ENCODE peak calls at places on chromosomes 5 and 9, in four cellular contexts. E is heart left ventricle, C is body of pancreas, Z is left lung. X is an unnamed sample.

GRCh38 chr5:62731011-62731410 is 152.4 kb downstream of the LRRC70 start:
- DNase-seq in Z (no peak), C (no peak), E (no peak), X (no peak)

GRCh38 chr9:120386390-120387131 is 193.4 kb downstream of the CDK5RAP2 start:
- DNase-seq in Z (no peak), C (peak), E (no peak), X (peak)

GRCh38 chr9:32986971-32987370 is 14.5 kb downstream of the APTX start:
- DNase-seq in E (no peak), C (no peak), Z (no peak), X (peak)

GRCh38 chr5:156589104-156589858 is 260.8 kb upstream of the PPP1R2B start:
- DNase-seq in Z (no peak), C (no peak), E (no peak), X (no peak)

GRCh38 chr5:72067682-72068470 is 39.4 kb upstream of the MAP1B start:
- DNase-seq in C (no peak), E (no peak), Z (no peak), X (peak)

GRCh38 chr5:133662578-133662977 is 50.2 kb upstream of the FSTL4 start:
- DNase-seq in E (no peak), C (peak), Z (no peak), X (no peak)

GRCh38 chr9:98172604-98173003 is 19.8 kb downstream of the CORO2A start:
- DNase-seq in E (no peak), Z (no peak), C (no peak), X (no peak)

GRCh38 chr9:130498298-130498917 is 53.6 kb downstream of the ASS1 start:
- DNase-seq in Z (no peak), E (no peak), C (no peak), X (peak)

GRCh38 chr5:15463231-15463630 is 36.7 kb upstream of the FBXL7 start:
- DNase-seq in Z (no peak), E (no peak), C (no peak), X (peak)

GRCh38 chr5:154384480-154385235 is 61.1 kb upstream of the SAP30L start:
- DNase-seq in Z (no peak), C (no peak), E (no peak), X (no peak)

GRCh38 chr9:104301770-104302169 is 202.3 kb upstream of the OR13F1 start:
- DNase-seq in C (no peak), E (no peak), Z (no peak), X (no peak)

GRCh38 chr5:54722846-54723433 is 205.4 kb downstream of the SNX18 start:
- DNase-seq in C (no peak), E (no peak), Z (no peak), X (peak)

GRCh38 chr9:103627731-103628130 is 466.4 kb upstream of the SMC2 start:
- DNase-seq in C (no peak), Z (no peak), E (no peak), X (no peak)

GRCh38 chr5:55994502-55994997 is at the start of gene IL6ST:
- DNase-seq in E (no peak), Z (peak), C (peak), X (peak)

GRCh38 chr5:103262422-103262871 is 3.9 kb downstream of the MACIR start:
- DNase-seq in C (no peak), Z (no peak), E (no peak), X (peak)

GRCh38 chr5:144453753-144454152 is 283.1 kb downstream of the KCTD16 start:
- DNase-seq in E (no peak), Z (no peak), C (no peak), X (no peak)

GRCh38 chr9:137294091-137294683 is 7.9 kb downstream of the NRARP start:
- DNase-seq in C (peak), E (peak), Z (no peak), X (peak)

GRCh38 chr5:159713773-159714172 is 202.5 kb upstream of the ADRA1B start:
- DNase-seq in E (no peak), C (no peak), Z (no peak), X (no peak)

GRCh38 chr5:147690595-147690994 is 91.9 kb downstream of the JAKMIP2 start:
- DNase-seq in C (peak), Z (no peak), E (no peak), X (peak)

GRCh38 chr9:98575379-98576346 is 133.1 kb downstream of the GABBR2 start:
- DNase-seq in C (no peak), E (no peak), Z (no peak), X (peak)

GRCh38 chr5:112917453-112918005 is 4.5 kb downstream of the REEP5 start:
- DNase-seq in C (no peak), E (no peak), Z (no peak), X (no peak)

GRCh38 chr5:76084496-76085285 is 1.5 kb downstream of the SV2C start:
- DNase-seq in Z (no peak), E (no peak), C (no peak), X (no peak)

GRCh38 chr5:146825033-146825432 is 53.5 kb downstream of the PPP2R2B start:
- DNase-seq in E (peak), Z (peak), C (no peak), X (peak)

GRCh38 chr9:38039090-38039906 is 29.7 kb downstream of the SHB start:
- DNase-seq in Z (no peak), E (no peak), C (no peak), X (peak)

GRCh38 chr5:52990531-52990925 is 1.4 kb downstream of the ITGA2 start:
- DNase-seq in C (no peak), Z (no peak), E (no peak), X (no peak)

GRCh38 chr5:93915142-93915553 is 173.7 kb upstream of the POU5F2 start:
- DNase-seq in C (no peak), Z (no peak), E (no peak), X (peak)

GRCh38 chr9:81264516-81264915 is 424.8 kb downstream of the TLE1 start:
- DNase-seq in Z (no peak), E (no peak), C (peak), X (peak)

GRCh38 chr5:3024976-3025375 is 273.5 kb upstream of the IRX2 start:
- DNase-seq in C (no peak), Z (no peak), E (no peak), X (no peak)

GRCh38 chr5:40399349-40399748 is 280.4 kb upstream of the PTGER4 start:
- DNase-seq in Z (no peak), E (no peak), C (no peak), X (peak)

DNA sequence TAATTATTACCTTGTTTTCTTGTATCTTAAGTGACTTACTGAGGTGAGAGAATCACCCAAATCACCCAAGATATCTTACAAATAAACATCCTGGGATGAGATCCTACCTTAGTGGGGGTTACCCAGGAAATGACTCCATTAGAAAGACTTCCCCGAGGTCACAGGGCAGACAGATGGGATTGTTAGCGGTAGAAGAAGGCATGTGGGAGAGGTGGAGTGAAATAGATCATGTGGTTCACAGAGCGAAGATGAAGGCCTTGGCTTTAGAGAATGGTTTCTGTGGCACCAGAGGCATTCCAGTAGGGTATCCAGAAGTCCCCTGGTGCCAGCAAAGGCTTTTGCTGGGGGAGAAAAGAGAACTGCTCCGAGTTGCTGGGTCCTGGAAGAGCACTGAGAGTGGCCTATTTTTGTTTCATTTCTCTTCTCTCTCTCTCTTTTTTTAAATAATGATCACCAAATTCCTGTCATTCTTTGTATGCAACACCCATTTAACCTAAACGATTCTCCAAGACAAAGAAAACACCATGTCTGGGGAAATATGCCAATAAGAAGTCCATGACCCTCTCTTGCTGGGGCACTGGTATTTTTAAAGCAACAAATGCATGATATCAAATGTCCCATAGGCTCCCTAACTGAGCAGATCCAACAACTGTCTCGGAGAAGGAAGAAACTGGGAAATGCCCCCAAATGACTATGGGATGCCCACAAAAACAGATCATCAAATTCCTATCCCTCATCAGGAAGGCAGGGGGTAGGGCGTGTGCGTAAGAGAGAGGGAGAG is 567.2 kb downstream of the CCDC171 start:
- DNase-seq in Z (no peak), E (no peak), C (no peak), X (peak)
- H3K4me3 ChIP-seq in Z (no peak), E (no peak), C (no peak), X (no peak)

DNA sequence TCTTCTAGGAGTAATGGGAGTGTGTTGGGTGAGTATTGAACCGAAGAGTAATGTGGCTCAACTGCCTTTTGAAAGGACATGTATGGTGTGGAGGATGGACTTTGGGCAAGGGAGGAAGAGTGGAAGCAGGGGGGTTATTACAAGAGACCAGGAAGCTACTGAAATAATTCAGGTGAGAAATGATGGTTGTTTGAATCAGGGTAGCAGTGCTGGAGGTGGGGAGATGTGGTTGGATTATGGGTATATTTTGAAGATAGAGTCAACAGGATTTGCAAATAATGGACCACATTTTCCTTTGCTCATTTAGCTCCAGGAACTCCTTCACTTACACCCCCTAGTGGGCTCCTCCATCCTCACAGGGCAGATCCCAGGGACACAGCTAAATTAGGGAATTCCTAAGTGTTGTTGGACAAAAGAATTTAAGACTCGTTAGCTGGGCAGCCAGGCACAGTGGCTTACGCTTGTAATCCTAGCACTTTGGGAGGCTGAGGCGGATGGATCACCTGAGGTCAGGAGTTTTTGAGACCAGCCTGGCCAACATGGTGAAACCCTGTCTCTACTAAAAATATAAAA is 1.2 kb upstream of the SLC4A9 start:
- DNase-seq in E (no peak), Z (no peak), C (no peak), X (peak)
- TF ChIP-seq CTCF in E (peak), Z (no peak), C (no peak), X (peak)

GRCh38 chr9:68974901-68975300 is 39.0 kb downstream of the PRKACG start:
- DNase-seq in Z (no peak), C (peak), E (no peak), X (no peak)

GRCh38 chr9:68974431-68974830 is 39.5 kb downstream of the PRKACG start:
- DNase-seq in E (no peak), C (no peak), Z (no peak), X (no peak)

GRCh38 chr9:68978054-68978453 is 35.9 kb downstream of the PRKACG start:
- DNase-seq in E (no peak), Z (no peak), C (no peak), X (no peak)

GRCh38 chr9:68973619-68974018 is 40.3 kb downstream of the PRKACG start:
- DNase-seq in E (peak), Z (no peak), C (no peak), X (no peak)

DNA sequence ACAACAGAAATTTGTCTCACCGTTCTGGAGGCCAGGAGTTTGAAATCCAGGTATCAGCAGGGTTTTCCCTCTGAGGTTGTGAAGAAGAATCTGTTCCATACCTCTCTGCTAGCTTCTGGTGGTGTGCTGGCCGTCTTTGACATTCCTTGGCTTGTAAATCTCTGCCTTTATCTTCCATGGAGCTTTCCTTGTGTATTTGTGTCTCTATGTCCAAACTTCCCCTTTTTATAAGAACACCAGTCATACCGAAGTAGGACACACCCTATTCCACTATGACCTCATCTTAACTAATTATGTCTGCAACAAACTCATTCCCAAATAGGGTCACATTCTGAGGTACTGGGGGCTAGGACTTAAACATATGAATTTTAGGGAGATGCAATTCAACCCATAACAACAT is 38.3 kb downstream of the PRKACG start:
- DNase-seq in E (no peak), Z (no peak), C (no peak), X (no peak)
- H3K4me3 ChIP-seq in E (peak), Z (peak), C (no peak), X (no peak)

DNA sequence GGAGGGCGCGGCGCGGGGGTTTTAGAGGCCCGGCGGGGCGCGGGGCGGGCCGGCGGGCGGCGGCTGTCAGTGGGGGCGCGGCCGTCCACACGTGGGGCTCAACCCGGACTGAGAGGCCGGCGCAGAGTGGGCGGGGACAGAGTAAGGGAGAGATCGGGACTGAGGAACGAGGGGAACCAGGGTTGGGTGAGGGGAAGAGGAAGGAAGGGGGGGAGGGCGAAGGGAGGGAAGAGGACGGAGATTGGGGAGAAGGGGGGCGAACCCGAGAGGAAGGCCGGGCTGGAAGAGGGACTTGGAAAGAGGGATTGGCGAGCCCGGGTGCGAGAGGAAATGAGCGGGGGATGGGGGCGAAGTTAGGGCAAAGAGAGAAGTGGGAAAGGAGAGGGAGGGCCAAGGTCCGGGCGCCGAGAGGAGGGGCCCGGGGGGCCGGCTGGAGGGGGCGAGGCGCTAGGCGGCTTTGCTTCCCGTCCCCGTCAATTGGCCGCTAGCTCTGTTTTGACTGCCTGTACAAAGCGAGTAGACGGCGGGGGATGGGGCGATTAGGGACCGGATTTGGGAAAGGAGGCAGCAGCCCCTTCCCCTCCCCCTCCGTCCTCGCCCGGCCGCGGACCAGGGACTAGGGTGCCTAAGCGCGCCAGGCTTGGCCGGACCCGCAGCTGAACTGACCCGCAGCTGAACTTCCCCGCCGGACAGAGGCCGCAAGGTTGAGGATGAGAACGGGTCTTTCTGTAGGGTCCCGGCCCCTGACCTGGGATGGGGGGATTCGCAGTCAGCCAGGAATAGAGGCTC is 398 bp upstream of the FBN2 start:
- DNase-seq in C (no peak), E (peak), Z (peak), X (peak)
- TF ChIP-seq CTCF in C (no peak), E (no peak), Z (no peak), X (no peak)

GRCh38 chr9:100204796-100205195 is 105.8 kb downstream of the INVS start:
- DNase-seq in E (no peak), Z (no peak), C (no peak), X (no peak)

GRCh38 chr9:100208673-100209072 is 109.6 kb downstream of the INVS start:
- DNase-seq in C (no peak), Z (no peak), E (no peak), X (no peak)

GRCh38 chr9:100211471-100211870 is 112.4 kb downstream of the INVS start:
- DNase-seq in E (no peak), C (no peak), Z (no peak), X (no peak)

DNA sequence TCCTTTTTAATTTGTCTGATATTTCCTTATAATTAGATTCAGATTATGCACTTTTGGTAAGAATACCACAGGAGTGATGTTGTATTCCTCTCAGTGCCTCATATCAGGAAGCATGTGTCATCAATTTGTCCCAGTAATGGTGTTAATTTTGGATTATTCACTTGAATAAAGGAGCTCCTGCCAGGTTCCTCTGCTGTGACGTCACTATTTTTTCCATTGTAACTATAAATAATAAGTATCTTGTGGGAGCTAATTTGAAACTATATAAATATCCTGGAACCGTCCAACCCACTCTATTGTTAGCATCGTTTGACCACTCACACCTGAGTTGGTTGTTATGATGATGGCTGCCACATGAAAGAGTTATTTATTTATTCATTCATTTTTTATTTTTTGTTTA is 107.9 kb downstream of the INVS start:
- DNase-seq in Z (no peak), C (no peak), E (no peak), X (no peak)
- H3K4me3 ChIP-seq in Z (no peak), C (no peak), E (no peak), X (no peak)

GRCh38 chr9:15213249-15213648 is 93.8 kb downstream of the TTC39B start:
- DNase-seq in C (no peak), E (no peak), Z (no peak), X (no peak)

GRCh38 chr9:15205632-15206243 is 101.3 kb downstream of the TTC39B start:
- DNase-seq in E (no peak), C (no peak), Z (no peak), X (peak)

GRCh38 chr9:15206949-15207696 is 99.9 kb downstream of the TTC39B start:
- DNase-seq in E (no peak), C (no peak), Z (no peak), X (no peak)

GRCh38 chr9:15211994-15212501 is 95.0 kb downstream of the TTC39B start:
- DNase-seq in E (no peak), Z (no peak), C (no peak), X (peak)

DNA sequence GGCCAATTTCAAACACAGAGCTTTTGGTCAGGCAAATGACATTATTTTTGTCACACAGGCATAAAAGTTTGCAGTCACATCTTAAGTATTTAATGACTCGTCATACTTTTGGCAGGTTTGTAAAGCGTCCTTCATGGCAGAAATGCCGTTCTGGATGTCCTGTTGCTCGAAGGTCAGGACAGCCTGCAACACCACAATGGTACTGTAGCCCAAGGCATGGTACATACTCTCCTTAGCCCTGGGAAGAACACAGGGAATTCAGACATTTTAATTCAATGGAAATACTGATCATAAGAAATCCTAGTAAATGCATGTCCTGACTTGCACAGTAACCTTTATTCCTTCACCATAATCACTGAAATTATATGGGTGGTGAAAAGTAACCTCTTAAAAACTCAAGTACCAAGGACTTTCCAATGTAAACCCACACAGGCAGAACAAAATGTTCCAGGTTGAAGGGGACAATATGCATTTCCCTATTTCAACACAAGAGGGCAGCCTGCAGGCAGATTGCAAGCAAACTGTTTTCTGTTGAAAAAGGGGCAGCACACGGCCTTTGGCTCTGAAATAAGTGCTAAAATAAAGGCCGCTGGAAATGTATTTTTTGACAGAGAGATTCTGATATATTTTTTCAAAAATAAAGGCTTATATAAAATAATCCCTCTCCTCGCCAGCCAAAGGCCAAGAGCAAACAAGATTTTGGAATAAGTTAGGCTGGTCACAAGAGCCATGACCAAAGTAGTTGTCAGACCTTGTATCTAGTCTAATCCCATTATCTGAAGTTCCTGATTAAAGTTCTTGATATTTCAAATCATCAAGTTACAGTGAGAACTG is 95.6 kb downstream of the TTC39B start:
- DNase-seq in Z (peak), E (no peak), C (peak), X (peak)
- TF ChIP-seq CTCF in Z (peak), E (peak), C (peak), X (peak)